ENCODE peak calls at places on chromosome 12, in eight cellular contexts. C is AG04449, E is brain microvascular endothelial cell, N is GM06990, M is cardiac fibroblast, S is bronchial epithelial cell, Y is tibial artery, P is endodermal cell. D is an unnamed sample.

GRCh38 chr12:100168562-100168961 is 25.9 kb upstream of the BLTP3B start:
- DNase-seq in C (no peak), M (no peak), Y (no peak), E (no peak), P (no peak), N (no peak), S (peak), D (no peak)

GRCh38 chr12:104669851-104670337 is 213.1 kb downstream of the CHST11 start:
- DNase-seq in C (no peak), N (peak), M (peak), Y (peak), P (peak), S (peak), E (no peak), D (peak)

GRCh38 chr12:46380881-46381280 is 8.3 kb upstream of the SLC38A2 start:
- DNase-seq in Y (no peak), E (no peak), M (peak), S (no peak), P (no peak), N (no peak), C (no peak), D (no peak)

GRCh38 chr12:47078733-47079364 is 572 bp upstream of the PCED1B start:
- DNase-seq in Y (no peak), P (peak), S (no peak), C (no peak), E (no peak), M (peak), N (peak), D (no peak)

GRCh38 chr12:75488553-75488952 is 8.0 kb downstream of the GLIPR1 start:
- DNase-seq in M (peak), S (peak), P (peak), N (no peak), E (peak), C (no peak), Y (no peak), D (no peak)

GRCh38 chr12:115598827-115599226 is 678.7 kb downstream of the MED13L start:
- DNase-seq in E (no peak), C (no peak), M (peak), S (no peak), N (no peak), Y (no peak), P (no peak), D (no peak)

GRCh38 chr12:124542021-124542941 is 25.1 kb downstream of the NCOR2 start:
- DNase-seq in Y (no peak), N (no peak), S (no peak), C (no peak), E (no peak), P (no peak), M (no peak), D (no peak)

GRCh38 chr12:11958216-11959091 is 112.3 kb upstream of the BCL2L14 start:
- DNase-seq in C (peak), E (peak), Y (no peak), S (peak), P (peak), N (no peak), M (peak), D (peak)

GRCh38 chr12:100058482-100059029 is 73.8 kb upstream of the ANKS1B start:
- DNase-seq in N (peak), P (no peak), E (peak), S (peak), Y (no peak), C (peak), M (peak), D (peak)

GRCh38 chr12:127664901-127665300 is 602.1 kb upstream of the TMEM132C start:
- DNase-seq in C (no peak), S (no peak), E (no peak), M (no peak), N (no peak), Y (no peak), P (no peak), D (no peak)

GRCh38 chr12:94200069-94200468 is 51.7 kb downstream of the PLXNC1 start:
- DNase-seq in S (no peak), C (no peak), E (no peak), P (peak), N (no peak), Y (no peak), M (no peak), D (no peak)

GRCh38 chr12:124655317-124656213 is 88.2 kb upstream of the NCOR2 start:
- DNase-seq in M (peak), N (no peak), C (peak), Y (peak), P (peak), E (peak), S (peak), D (peak)

GRCh38 chr12:91262023-91262676 is 79.5 kb upstream of the DCN start:
- DNase-seq in Y (no peak), M (no peak), S (no peak), E (no peak), P (no peak), N (no peak), C (no peak), D (no peak)

GRCh38 chr12:16605666-16606116 is 271 bp downstream of the LMO3 start:
- DNase-seq in E (no peak), P (peak), M (peak), Y (peak), N (no peak), C (no peak), S (peak), D (no peak)

GRCh38 chr12:7588703-7589329 is 76.9 kb downstream of the APOBEC1 start:
- DNase-seq in N (no peak), C (peak), Y (peak), E (peak), S (peak), M (peak), P (peak), D (no peak)

GRCh38 chr12:4915752-4916151 is 6.0 kb downstream of the KCNA1 start:
- DNase-seq in E (no peak), M (no peak), Y (no peak), S (no peak), C (no peak), N (no peak), P (no peak), D (no peak)

GRCh38 chr12:31317471-31318397 is 8.2 kb downstream of the SINHCAF start:
- DNase-seq in E (no peak), Y (no peak), P (no peak), C (no peak), S (peak), M (peak), N (no peak), D (no peak)

GRCh38 chr12:6551496-6552139 is 4.2 kb downstream of the IFFO1 start:
- DNase-seq in S (peak), Y (no peak), E (peak), M (peak), P (no peak), N (no peak), C (no peak), D (no peak)

GRCh38 chr12:109113661-109114321 is 2.6 kb upstream of the ACACB start:
- DNase-seq in E (no peak), N (no peak), C (no peak), M (no peak), S (no peak), Y (no peak), P (no peak), D (no peak)

GRCh38 chr12:54025507-54026393 is 2.5 kb upstream of the HOXC6 start:
- DNase-seq in E (no peak), P (peak), C (no peak), N (no peak), S (no peak), M (no peak), Y (no peak), D (no peak)

GRCh38 chr12:108570743-108571603 is 8.6 kb downstream of the ISCU start:
- DNase-seq in M (peak), Y (no peak), E (peak), S (peak), C (no peak), P (peak), N (no peak), D (no peak)

GRCh38 chr12:15322164-15323054 is at the start of gene PTPRO:
- DNase-seq in P (peak), N (peak), S (no peak), E (no peak), Y (no peak), C (no peak), M (no peak), D (no peak)

GRCh38 chr12:80580254-80580653 is 127.2 kb upstream of the MYF6 start:
- DNase-seq in C (peak), E (peak), M (peak), N (no peak), P (no peak), Y (no peak), S (peak), D (peak)

GRCh38 chr12:113409462-113410124 is 5.9 kb upstream of the SDS start:
- DNase-seq in C (no peak), P (peak), Y (no peak), M (no peak), S (no peak), N (no peak), E (no peak), D (no peak)

GRCh38 chr12:18146375-18146774 is 56.4 kb upstream of the RERGL start:
- DNase-seq in Y (no peak), S (peak), N (no peak), M (peak), E (no peak), P (no peak), C (no peak), D (no peak)

GRCh38 chr12:28710882-28711281 is 438.2 kb upstream of the FAR2 start:
- DNase-seq in Y (no peak), C (peak), N (no peak), E (peak), S (peak), M (peak), P (no peak), D (peak)

GRCh38 chr12:57233357-57234232 is 4.1 kb downstream of the SHMT2 start:
- DNase-seq in N (no peak), S (no peak), P (peak), M (peak), E (peak), C (no peak), Y (no peak), D (no peak)

GRCh38 chr12:116592731-116593130 is 33.5 kb downstream of the MAP1LC3B2 start:
- DNase-seq in Y (peak), M (peak), P (no peak), N (no peak), S (peak), C (no peak), E (no peak), D (no peak)

GRCh38 chr12:91249059-91250055 is 66.7 kb upstream of the DCN start:
- DNase-seq in E (no peak), C (no peak), S (no peak), N (no peak), P (no peak), Y (no peak), M (peak), D (no peak)

GRCh38 chr12:110355080-110355479 is 48.4 kb downstream of the ANAPC7 start:
- DNase-seq in S (peak), Y (no peak), M (no peak), E (peak), P (peak), C (no peak), N (no peak), D (no peak)

GRCh38 chr12:31558521-31558920 is 32.4 kb downstream of the DENND5B start:
- DNase-seq in M (peak), N (no peak), Y (no peak), S (peak), P (no peak), C (peak), E (no peak), D (no peak)

GRCh38 chr12:108374596-108375320 is 35.6 kb upstream of the CMKLR1 start:
- DNase-seq in E (no peak), N (no peak), S (no peak), Y (no peak), P (no peak), C (no peak), M (no peak), D (no peak)

GRCh38 chr12:75722714-75723200 is 211.3 kb upstream of the KRR1 start:
- DNase-seq in N (peak), E (peak), C (no peak), S (peak), Y (peak), P (no peak), M (peak), D (peak)

GRCh38 chr12:57224973-57225679 is 4.4 kb upstream of the SHMT2 start:
- DNase-seq in N (peak), E (no peak), P (peak), S (no peak), Y (no peak), C (no peak), M (peak), D (no peak)

DNA sequence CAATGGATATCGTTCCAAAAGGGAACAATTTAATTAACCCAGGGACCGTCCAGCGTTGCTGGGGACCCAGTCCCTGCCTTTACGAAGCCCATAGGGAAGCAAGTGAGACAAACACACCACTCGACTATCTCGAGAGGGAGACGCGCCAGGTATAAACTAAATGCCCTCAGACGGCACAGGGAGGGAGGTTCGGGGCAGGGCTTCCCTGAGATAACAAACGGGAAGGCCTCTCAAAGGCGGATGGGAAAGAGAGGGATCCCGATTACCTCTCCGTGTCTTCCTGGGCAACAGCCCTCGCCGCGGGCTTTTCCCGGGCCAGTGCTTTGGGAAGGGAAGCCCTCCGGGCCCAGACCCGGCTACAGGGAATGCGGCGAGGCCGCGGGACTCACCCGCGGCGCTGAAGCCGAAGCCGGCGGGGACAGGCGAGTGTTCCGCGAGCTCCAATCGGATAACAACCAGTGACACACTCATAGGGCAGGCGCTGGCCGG is 390 bp downstream of the BRAP start:
- DNase-seq in S (peak), P (no peak), Y (peak), N (no peak), E (no peak), C (no peak), M (no peak), D (no peak)
- H3K4me3 ChIP-seq in S (peak), P (peak), Y (peak), N (peak), E (peak), C (peak), M (peak), D (peak)

DNA sequence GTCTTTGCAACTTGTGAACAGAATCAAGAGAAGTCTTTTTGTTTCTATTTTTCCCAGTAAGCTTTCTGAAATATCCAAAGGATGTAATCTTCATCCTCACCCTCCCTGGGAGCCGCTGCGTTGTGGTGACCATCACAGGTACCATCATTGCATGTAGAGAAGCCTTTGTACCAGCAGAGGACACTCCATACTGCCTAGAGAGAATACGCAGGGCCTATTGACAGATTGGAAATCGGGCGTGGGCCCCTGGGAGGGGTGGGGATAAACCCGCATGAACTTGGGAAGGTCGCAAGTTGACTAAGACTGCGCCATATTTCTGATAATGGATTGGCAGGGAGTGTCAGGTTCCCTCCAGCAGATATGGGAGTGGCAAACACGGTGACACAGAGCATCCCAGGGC is 12.7 kb downstream of the KRT1 start:
- DNase-seq in S (no peak), M (no peak), C (no peak), Y (no peak), N (no peak), P (peak), E (no peak), D (no peak)
- TF ChIP-seq CTCF in S (peak), M (peak), C (peak), Y (no peak), N (peak), P (peak), E (peak), D (no peak)

GRCh38 chr12:65333649-65334048 is 55.2 kb downstream of the MSRB3 start:
- DNase-seq in Y (no peak), N (no peak), E (no peak), C (no peak), P (no peak), S (no peak), M (no peak), D (no peak)

GRCh38 chr12:65330341-65330740 is 51.9 kb downstream of the MSRB3 start:
- DNase-seq in Y (no peak), C (no peak), P (no peak), S (no peak), E (peak), M (peak), N (no peak), D (no peak)

GRCh38 chr12:65331456-65331855 is 53.0 kb downstream of the MSRB3 start:
- DNase-seq in N (no peak), Y (no peak), P (no peak), S (no peak), C (no peak), M (no peak), E (no peak), D (no peak)

GRCh38 chr12:65335021-65335714 is 56.7 kb downstream of the MSRB3 start:
- DNase-seq in P (no peak), Y (no peak), S (peak), C (peak), M (peak), N (no peak), E (peak), D (peak)

GRCh38 chr12:65334534-65334933 is 56.1 kb downstream of the MSRB3 start:
- DNase-seq in C (no peak), M (peak), E (no peak), Y (no peak), P (no peak), N (no peak), S (peak), D (no peak)
- H3K4me3 ChIP-seq in C (no peak), M (no peak), E (no peak), Y (no peak), P (no peak), N (no peak), S (no peak), D (no peak)

GRCh38 chr12:3003593-3003992 is 44.4 kb downstream of the TEAD4 start:
- DNase-seq in M (no peak), P (peak), N (no peak), S (no peak), E (no peak), C (no peak), Y (no peak), D (no peak)

GRCh38 chr12:3002636-3003035 is 43.4 kb downstream of the TEAD4 start:
- DNase-seq in S (peak), E (no peak), N (no peak), Y (no peak), M (no peak), P (peak), C (no peak), D (no peak)

GRCh38 chr12:3000548-3001275 is 41.5 kb downstream of the TEAD4 start:
- DNase-seq in P (peak), S (no peak), Y (no peak), N (no peak), E (no peak), M (no peak), C (no peak), D (no peak)

GRCh38 chr12:3005736-3006135 is 46.5 kb downstream of the TEAD4 start:
- DNase-seq in C (no peak), M (no peak), N (no peak), P (no peak), S (peak), E (peak), Y (no peak), D (no peak)

DNA sequence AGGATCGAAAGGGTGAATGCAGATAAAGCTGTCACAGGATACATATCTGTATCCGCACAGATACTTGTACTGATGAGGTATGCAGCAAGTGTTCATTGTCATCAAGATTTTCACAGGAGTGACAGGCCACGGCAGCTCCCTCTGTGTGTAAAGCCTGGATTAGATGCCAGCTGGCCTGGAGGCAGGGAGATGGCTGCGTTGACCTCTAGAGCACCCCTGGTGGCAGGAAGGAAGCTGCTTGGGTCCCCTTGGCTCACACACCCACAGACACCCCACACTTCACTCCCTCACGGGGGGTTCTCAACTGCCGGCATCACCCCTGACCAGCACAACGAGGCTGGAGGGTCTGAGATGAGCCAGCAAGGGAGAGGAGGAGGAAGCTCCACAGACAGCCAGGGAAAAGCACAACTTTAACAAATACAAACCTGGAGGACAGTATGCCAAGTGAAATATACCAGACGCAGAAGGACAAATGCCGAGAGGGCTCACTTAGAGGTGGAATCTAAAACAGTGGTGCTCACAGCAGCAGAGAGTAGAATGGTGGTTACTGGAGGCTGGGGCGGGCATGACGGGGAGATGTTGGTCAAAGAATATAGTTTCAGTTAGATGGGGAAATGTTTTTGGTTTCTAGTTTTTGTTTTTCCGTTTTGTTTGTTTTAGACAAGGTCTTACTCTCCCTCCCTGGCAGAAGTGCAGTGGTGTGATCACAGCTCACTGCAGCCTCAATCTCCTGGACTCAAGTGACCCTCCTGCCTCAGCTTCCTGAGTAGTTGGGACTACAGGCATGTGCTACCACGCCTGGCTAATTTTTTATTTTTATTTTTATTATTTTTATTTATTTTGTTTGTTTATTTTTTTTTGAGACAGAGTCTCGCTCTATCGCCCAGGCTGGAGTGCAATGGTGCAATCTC is 45.7 kb downstream of the TEAD4 start:
- DNase-seq in Y (no peak), N (no peak), C (no peak), P (peak), E (no peak), S (no peak), M (peak), D (no peak)
- TF ChIP-seq CTCF in Y (no peak), N (peak), C (peak), P (peak), E (peak), S (peak), M (peak), D (peak)

GRCh38 chr12:122891661-122892525 is 4.0 kb downstream of the VPS37B start:
- DNase-seq in S (peak), N (no peak), C (no peak), P (peak), E (peak), Y (no peak), M (peak), D (peak)
- H3K4me3 ChIP-seq in S (peak), N (no peak), C (peak), P (peak), E (peak), Y (peak), M (peak), D (peak)

DNA sequence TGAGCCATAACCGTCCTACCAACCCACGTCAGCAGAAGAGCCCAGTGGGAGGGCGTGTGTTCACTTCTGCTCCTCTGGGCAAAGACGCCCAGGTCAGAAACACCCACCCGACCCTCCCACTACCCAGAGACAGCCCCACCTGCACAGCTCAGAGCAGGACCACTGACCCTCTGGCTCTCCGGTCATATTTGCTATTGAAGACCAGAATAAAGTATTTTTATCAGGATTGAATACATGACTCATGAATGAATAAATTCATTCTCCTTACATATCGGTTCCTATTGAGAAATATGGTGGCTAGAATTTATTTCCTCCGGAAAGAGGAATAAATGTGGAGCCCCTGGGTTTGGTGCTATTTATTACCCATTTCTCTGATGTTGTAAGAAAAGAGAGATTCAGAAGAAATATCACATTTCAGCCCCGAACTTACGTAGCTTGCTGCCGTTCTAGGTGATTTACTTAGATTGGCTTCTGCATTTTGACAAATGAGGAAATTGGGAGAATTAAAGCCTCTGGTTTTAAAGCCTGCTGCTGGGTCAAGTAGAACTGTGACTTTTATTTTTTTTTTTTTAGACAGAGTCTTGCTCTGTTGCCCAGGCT is 36.4 kb upstream of the P2RX7 start:
- DNase-seq in P (no peak), N (no peak), S (no peak), E (no peak), C (no peak), M (no peak), Y (no peak), D (no peak)
- TF ChIP-seq CTCF in P (peak), N (no peak), S (no peak), E (no peak), C (no peak), M (no peak), Y (no peak), D (no peak)

D was measured in astrocyte of the cerebellum.